ENCODE peak calls at places on chromosomes 3 and 15, in eight cellular contexts. D is transverse colon, H is testis, L is body of pancreas, T is suprapubic skin, I is ovary, Y is endothelial cell of umbilical vein, J is right lobe of liver. G is an unnamed sample.

GRCh38 chr15:76460347-76460746 is 123.8 kb downstream of the ISL2 start:
- DNase-seq in T (no peak), I (no peak), H (no peak), Y (no peak), J (no peak), L (no peak), D (no peak), G (no peak)

GRCh38 chr3:129417354-129417753 is 11.1 kb downstream of the EFCAB12 start:
- DNase-seq in L (no peak), D (no peak), J (peak; percentile 18), H (no peak), Y (peak; percentile 92), I (no peak), T (no peak), G (no peak)

GRCh38 chr15:73841756-73842590 is 31.4 kb upstream of the TBC1D21 start:
- DNase-seq in L (no peak), I (no peak), Y (no peak), D (no peak), H (no peak), T (peak; percentile 10), J (no peak), G (no peak)

GRCh38 chr3:178083906-178084823 is 452.1 kb upstream of the KCNMB2 start:
- DNase-seq in J (no peak), T (no peak), Y (peak; percentile 78), D (no peak), L (no peak), I (no peak), H (no peak), G (no peak)

GRCh38 chr15:71364117-71364584 is 248.9 kb downstream of the THSD4 start:
- DNase-seq in J (no peak), I (no peak), L (no peak), H (no peak), Y (no peak), D (peak; percentile 27), T (no peak), G (no peak)

GRCh38 chr3:187789872-187790271 is 44.6 kb upstream of the BCL6 start:
- DNase-seq in J (no peak), L (no peak), I (no peak), T (no peak), Y (no peak), H (no peak), D (no peak), G (no peak)

GRCh38 chr3:111581403-111582113 is 13.6 kb downstream of the ZBED2 start:
- DNase-seq in D (no peak), T (no peak), H (no peak), I (no peak), Y (no peak), J (no peak), L (no peak), G (no peak)

GRCh38 chr15:77569647-77570186 is 63.0 kb downstream of the LINGO1 start:
- DNase-seq in T (no peak), D (no peak), I (no peak), J (no peak), Y (no peak), H (no peak), L (no peak), G (no peak)

GRCh38 chr15:56428821-56429458 is 36.0 kb downstream of the MNS1 start:
- DNase-seq in D (no peak), Y (peak; percentile 49), I (no peak), J (no peak), H (no peak), T (no peak), L (no peak), G (no peak)

GRCh38 chr3:4772171-4772804 is 206.9 kb upstream of the BHLHE40 start:
- DNase-seq in D (peak; percentile 85), I (peak; percentile 93), L (peak; percentile 91), Y (peak; percentile 95), T (no peak), H (peak; percentile 82), J (no peak), G (peak; percentile 86)

DNA sequence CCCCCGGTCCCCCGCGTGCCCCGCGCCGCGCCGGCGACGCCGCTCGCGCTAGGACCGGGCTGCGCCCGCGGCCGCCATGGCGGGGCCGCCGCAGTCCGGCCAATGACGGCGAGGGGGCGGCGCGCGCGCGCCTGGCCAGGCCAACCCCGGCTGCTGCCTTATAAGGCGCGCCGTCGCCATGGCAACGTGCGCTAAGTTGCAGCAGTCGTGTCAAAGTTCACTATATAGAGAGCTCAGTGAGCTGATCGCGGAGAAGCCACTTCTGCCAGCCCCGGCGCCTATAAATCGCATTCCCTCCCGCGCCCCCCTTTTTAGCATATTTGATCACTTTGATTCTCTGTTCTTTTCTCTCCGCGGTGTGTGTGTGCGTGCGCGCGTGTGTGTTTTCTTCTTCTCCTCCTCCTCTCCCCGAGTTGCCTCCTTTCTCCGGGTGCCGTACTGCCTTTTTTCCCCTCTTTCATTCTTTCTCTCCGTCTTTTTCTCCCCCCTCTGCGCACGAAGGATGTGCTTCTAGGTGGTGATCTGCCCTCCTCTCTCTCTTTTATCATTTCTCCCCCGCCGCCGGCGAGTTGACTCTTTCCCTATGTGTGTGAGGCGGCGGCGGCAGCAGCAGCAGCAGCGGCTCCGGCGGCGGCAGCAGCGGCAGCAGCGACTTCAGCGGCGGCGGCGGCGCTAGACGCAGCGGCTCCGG is at the start of gene NR2F2:
- DNase-seq in T (peak; percentile 95), H (peak; percentile 98), I (peak; percentile 98), D (peak; percentile 94), J (peak; percentile 98), Y (peak; percentile 98), L (peak; percentile 96), G (peak; percentile 95)
- H3K4me3 ChIP-seq in T (peak within 1 kb of the TSS; percentile 71), H (peak within 1 kb of the TSS; percentile 86), I (peak within 1 kb of the TSS; percentile 73), D (peak within 1 kb of the TSS; percentile 55), J (peak within 1 kb of the TSS; percentile 73), Y (peak within 1 kb of the TSS; percentile 99), L (peak within 1 kb of the TSS; percentile 81), G (peak within 1 kb of the TSS; percentile 77)

DNA sequence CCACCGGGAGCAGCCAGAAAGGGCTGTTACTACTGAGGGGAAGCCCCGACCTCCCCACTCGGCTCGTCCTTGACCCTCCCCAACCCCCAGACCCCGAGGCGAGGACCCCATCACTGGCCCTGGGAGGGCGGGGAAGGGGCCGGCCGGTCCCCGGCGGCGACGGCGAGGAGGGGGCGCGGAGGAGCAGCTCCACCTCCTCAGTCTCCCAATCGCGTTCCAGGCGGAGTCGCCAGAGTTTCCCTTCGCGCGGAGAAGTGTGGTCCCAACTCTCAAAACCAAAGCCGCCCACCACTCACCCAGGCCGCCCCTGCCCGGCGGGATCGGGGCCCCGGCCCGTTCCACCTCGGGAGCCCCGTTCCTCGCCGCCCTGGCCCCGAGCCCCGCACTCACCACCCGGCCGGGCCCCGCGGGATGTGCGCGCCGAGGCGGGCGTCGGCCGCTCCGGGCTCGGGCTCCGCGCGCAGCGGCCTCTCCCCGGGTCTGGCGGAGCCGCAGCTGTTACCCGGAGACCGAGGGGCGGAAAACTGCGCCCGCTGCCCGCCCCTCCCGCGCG is 947 bp downstream of the PLXNB1 start:
- DNase-seq in T (no peak), L (peak; percentile 52), H (peak; percentile 65), D (peak; percentile 60), I (peak; percentile 70), J (peak; percentile 65), Y (peak; percentile 41), G (peak; percentile 45)
- TF ChIP-seq POLR2A in T (peak; percentile 40), L (peak; percentile 54), H (no peak), D (peak; percentile 25), I (peak; percentile 79), J (peak; percentile 45), Y (peak; percentile 55), G (peak; percentile 41)

GRCh38 chr3:152331975-152332374 is 63.2 kb downstream of the MBNL1 start:
- DNase-seq in L (no peak), Y (no peak), J (no peak), D (no peak), T (no peak), H (no peak), I (no peak), G (no peak)

GRCh38 chr3:152330565-152330964 is 61.8 kb downstream of the MBNL1 start:
- DNase-seq in Y (peak; percentile 56), D (no peak), L (no peak), J (no peak), I (no peak), H (no peak), T (no peak), G (no peak)

GRCh38 chr3:152325136-152325535 is 56.4 kb downstream of the MBNL1 start:
- DNase-seq in I (no peak), T (no peak), D (no peak), Y (no peak), H (no peak), J (no peak), L (no peak), G (no peak)

GRCh38 chr3:152331018-152331541 is 62.4 kb downstream of the MBNL1 start:
- DNase-seq in T (no peak), J (no peak), D (no peak), L (no peak), H (no peak), Y (peak; percentile 97), I (no peak), G (peak; percentile 39)

GRCh38 chr3:152328841-152329240 is 60.1 kb downstream of the MBNL1 start:
- DNase-seq in T (no peak), Y (peak; percentile 95), D (no peak), I (no peak), L (no peak), H (no peak), J (no peak), G (no peak)
- H3K4me1 ChIP-seq in T (peaks cover 50% of the 10 kb centered on the region), Y (peaks cover 83% of the 10 kb centered on the region), D (peaks cover 41% of the 10 kb centered on the region), I (peaks cover 2% of the 10 kb centered on the region), L (peaks cover 40% of the 10 kb centered on the region), H (peaks cover 12% of the 10 kb centered on the region), J (peaks cover 47% of the 10 kb centered on the region), G (peaks cover 48% of the 10 kb centered on the region)

DNA sequence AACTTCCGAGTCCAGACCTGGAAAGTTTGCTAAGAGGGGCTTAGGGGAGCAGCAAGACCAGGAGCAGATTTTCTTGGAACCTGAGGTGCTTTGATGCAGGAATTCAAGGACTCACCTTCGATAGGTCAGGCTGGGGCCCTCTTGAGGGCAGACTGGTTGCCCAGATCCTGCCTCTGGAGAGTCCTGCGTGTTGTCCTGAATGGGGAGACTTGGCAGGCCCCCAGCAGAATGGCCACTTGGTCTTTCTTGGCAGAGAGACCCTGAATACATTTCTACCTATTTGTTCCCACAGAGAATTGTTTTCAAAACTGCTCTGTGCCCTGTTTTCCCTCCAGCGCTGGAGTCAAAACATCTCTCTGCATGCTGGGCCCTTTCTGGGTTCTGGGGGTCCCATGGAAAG is 4.2 kb downstream of the KLF13 start:
- DNase-seq in Y (no peak), J (no peak), I (no peak), L (peak; percentile 48), D (no peak), T (no peak), H (peak; percentile 40), G (no peak)
- H3K4me3 ChIP-seq in Y (no peak overlapping the region), J (no peak overlapping the region), I (no peak overlapping the region), L (no peak overlapping the region), D (no peak overlapping the region), T (no peak overlapping the region), H (no peak overlapping the region), G (no peak overlapping the region)

GRCh38 chr3:114756506-114757279 is 390.4 kb downstream of the ZBTB20 start:
- DNase-seq in Y (no peak), T (no peak), D (no peak), I (no peak), L (peak; percentile 55), H (peak; percentile 25), J (no peak), G (peak; percentile 15)
- TF ChIP-seq POLR2A in Y (no peak), T (peak; percentile 36), D (no peak), I (no peak), L (no peak), H (no peak), J (peak; percentile 37), G (no peak)